ENCODE peak calls at places on chromosomes 2 and 18, in four cellular contexts. W is HepG2, C is GM12878, U is A549. V is an unnamed sample.

GRCh38 chr2:149166958-149167810 is 128.7 kb downstream of the LYPD6B start:
- DNase-seq in W (no peak), C (peak; percentile 67), U (no peak), V (no peak)

GRCh38 chr18:23835076-23835475 is 145.8 kb downstream of the LAMA3 start:
- DNase-seq in W (no peak), C (no peak), U (no peak), V (no peak)

GRCh38 chr18:3603460-3604259 is 153.7 kb downstream of the TGIF1 start:
- DNase-seq in W (peak; percentile 69), C (no peak), U (peak; percentile 94), V (peak; percentile 49)

GRCh38 chr2:181393472-181393871 is 63.7 kb upstream of the ITGA4 start:
- DNase-seq in W (peak; percentile 18), C (no peak), U (peak; percentile 18), V (peak; percentile 6)

GRCh38 chr2:19676770-19677169 is 225.0 kb downstream of the TTC32 start:
- DNase-seq in W (peak; percentile 21), C (no peak), U (peak; percentile 17), V (peak; percentile 26)

GRCh38 chr2:796151-796955 is 119.1 kb upstream of the TMEM18 start:
- DNase-seq in W (no peak), C (no peak), U (no peak), V (no peak)

GRCh38 chr2:181483876-181484275 is 26.7 kb downstream of the ITGA4 start:
- DNase-seq in W (no peak), C (no peak), U (no peak), V (no peak)

GRCh38 chr2:236008006-236008405 is 160.2 kb downstream of the GBX2 start:
- DNase-seq in W (no peak), C (no peak), U (no peak), V (no peak)

GRCh38 chr18:6210349-6211173 is 204.2 kb downstream of the L3MBTL4 start:
- DNase-seq in W (peak; percentile 92), C (no peak), U (no peak), V (no peak)

GRCh38 chr2:145593991-145594702 is 1074.2 kb upstream of the ZEB2 start:
- DNase-seq in W (no peak), C (no peak), U (peak; percentile 73), V (peak; percentile 27)

GRCh38 chr18:7737483-7737882 is 170.4 kb downstream of the PTPRM start:
- DNase-seq in W (no peak), C (no peak), U (no peak), V (no peak)

GRCh38 chr18:30819619-30820018 is 222.9 kb downstream of the DSC3 start:
- DNase-seq in W (no peak), C (no peak), U (no peak), V (no peak)

GRCh38 chr2:48699377-48699951 is 56.1 kb downstream of the LHCGR start:
- DNase-seq in W (no peak), C (no peak), U (no peak), V (no peak)

GRCh38 chr2:67871696-67872320 is 191.0 kb downstream of the C1D start:
- DNase-seq in W (no peak), C (no peak), U (no peak), V (no peak)

GRCh38 chr2:191894681-191895147 is 47.8 kb upstream of the CAVIN2 start:
- DNase-seq in W (no peak), C (no peak), U (peak; percentile 27), V (no peak)

GRCh38 chr2:214450118-214450894 is 39.5 kb downstream of the VWC2L start:
- DNase-seq in W (no peak), C (no peak), U (no peak), V (no peak)

GRCh38 chr2:235066895-235067294 is 115.1 kb downstream of the SH3BP4 start:
- DNase-seq in W (no peak), C (no peak), U (no peak), V (no peak)

GRCh38 chr18:7657937-7658336 is 90.8 kb downstream of the PTPRM start:
- DNase-seq in W (peak; percentile 80), C (no peak), U (no peak), V (no peak)

GRCh38 chr18:56709463-56709862 is 58.3 kb downstream of the WDR7 start:
- DNase-seq in W (peak; percentile 54), C (peak; percentile 46), U (peak; percentile 65), V (peak; percentile 20)

GRCh38 chr2:173657996-173658717 is 303.5 kb downstream of the CDCA7 start:
- DNase-seq in W (peak; percentile 26), C (no peak), U (peak; percentile 80), V (no peak)

GRCh38 chr2:40004336-40004735 is 225.3 kb upstream of the THUMPD2 start:
- DNase-seq in W (no peak), C (no peak), U (no peak), V (no peak)

GRCh38 chr2:36731941-36732700 is 35.6 kb downstream of the VIT start:
- DNase-seq in W (no peak), C (no peak), U (no peak), V (no peak)

GRCh38 chr2:136029149-136029548 is 43.7 kb upstream of the DARS1 start:
- DNase-seq in W (no peak), C (peak; percentile 71), U (no peak), V (no peak)

GRCh38 chr2:174730530-174731018 is 33.7 kb downstream of the CHRNA1 start:
- DNase-seq in W (no peak), C (no peak), U (no peak), V (no peak)

GRCh38 chr2:25215232-25215631 is 46.9 kb upstream of the POMC start:
- DNase-seq in W (no peak), C (no peak), U (no peak), V (no peak)

GRCh38 chr2:36338827-36339145 is 16.8 kb upstream of the CRIM1 start:
- DNase-seq in W (peak; percentile 44), C (no peak), U (peak; percentile 48), V (no peak)

GRCh38 chr2:219744698-219745097 is 117.3 kb downstream of the SLC4A3 start:
- DNase-seq in W (no peak), C (no peak), U (no peak), V (no peak)

GRCh38 chr2:234788841-234789240 is 163.0 kb upstream of the SH3BP4 start:
- DNase-seq in W (no peak), C (no peak), U (no peak), V (no peak)

GRCh38 chr2:45128580-45128997 is 119.3 kb upstream of the SIX2 start:
- DNase-seq in W (no peak), C (no peak), U (peak; percentile 81), V (no peak)

GRCh38 chr2:11899264-11899818 is 152.9 kb downstream of the LPIN1 start:
- DNase-seq in W (no peak), C (no peak), U (no peak), V (no peak)
- TF ChIP-seq POLR2AphosphoS2 in W (no peak), C (no peak), U (no peak), V (no peak)

GRCh38 chr2:56474412-56475158 is 290.8 kb downstream of the CCDC85A start:
- DNase-seq in W (no peak), C (no peak), U (peak; percentile 5), V (no peak)

GRCh38 chr2:56478027-56478426 is 294.2 kb downstream of the CCDC85A start:
- DNase-seq in W (no peak), C (no peak), U (no peak), V (no peak)

GRCh38 chr2:56476509-56477071 is 292.8 kb downstream of the CCDC85A start:
- DNase-seq in W (no peak), C (no peak), U (no peak), V (no peak)

GRCh38 chr2:56473524-56473923 is 289.7 kb downstream of the CCDC85A start:
- DNase-seq in W (no peak), C (no peak), U (no peak), V (no peak)
- TF ChIP-seq POLR2AphosphoS2 in W (no peak), C (no peak), U (no peak), V (no peak)

GRCh38 chr18:54950221-54950620 is 9.0 kb downstream of the CCDC68 start:
- DNase-seq in W (peak; percentile 36), C (no peak), U (no peak), V (no peak)
- TF ChIP-seq POLR2AphosphoS2 in W (no peak), C (no peak), U (no peak), V (no peak)

DNA sequence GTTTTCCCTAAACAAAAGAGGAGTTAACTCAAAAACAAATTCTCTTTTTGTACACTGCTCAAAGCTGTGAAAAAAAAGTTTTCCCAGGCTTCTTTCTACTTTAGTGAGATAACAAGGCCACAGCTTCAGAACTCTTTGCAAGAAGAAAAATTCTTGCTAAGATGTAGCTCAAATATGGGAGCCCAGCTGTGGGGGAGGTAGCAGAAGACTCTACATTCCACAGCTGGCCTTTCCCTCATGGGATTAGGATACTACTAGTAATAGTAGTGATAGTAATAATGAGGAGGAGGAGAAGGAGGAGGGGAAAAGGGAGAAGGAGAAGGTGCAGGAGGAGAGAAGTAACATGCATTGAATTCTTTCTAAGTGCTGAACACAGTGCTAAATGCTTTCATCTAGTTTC is 19.2 kb upstream of the CERS6 start:
- DNase-seq in W (no peak), C (no peak), U (no peak), V (no peak)
- TF ChIP-seq POLR2AphosphoS2 in W (no peak), C (no peak), U (no peak), V (no peak)

GRCh38 chr2:178946494-178946893 is 103.4 kb downstream of the CCDC141 start:
- DNase-seq in W (no peak), C (no peak), U (no peak), V (no peak)
- TF ChIP-seq POLR2AphosphoS2 in W (no peak), C (no peak), U (no peak), V (no peak)

DNA sequence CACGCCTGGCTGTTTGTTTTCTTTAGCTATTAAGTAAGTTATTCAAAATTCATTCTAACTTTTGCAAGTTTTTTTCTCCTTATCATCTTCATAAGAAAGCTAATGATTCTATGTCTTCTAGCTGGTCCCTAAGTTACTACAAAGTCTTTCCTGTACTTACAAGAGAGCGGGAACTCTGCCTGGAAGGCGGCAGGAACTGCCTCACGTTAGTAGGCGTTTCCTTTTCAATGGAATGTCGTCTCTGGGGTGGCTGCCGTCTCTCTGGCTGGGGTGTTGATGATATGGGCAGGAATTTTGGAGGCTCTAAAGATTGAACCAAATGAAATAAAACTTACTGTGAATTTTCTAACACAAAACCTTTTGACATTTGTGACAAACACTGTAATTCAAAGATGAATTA is 55.5 kb downstream of the PRELID3A start:
- DNase-seq in W (no peak), C (no peak), U (no peak), V (no peak)
- TF ChIP-seq POLR2AphosphoS2 in W (no peak), C (no peak), U (no peak), V (no peak)

GRCh38 chr2:109062558-109063325 is 66.3 kb upstream of the SH3RF3 start:
- DNase-seq in W (no peak), C (no peak), U (no peak), V (no peak)
- TF ChIP-seq POLR2AphosphoS2 in W (no peak), C (no peak), U (no peak), V (no peak)

DNA sequence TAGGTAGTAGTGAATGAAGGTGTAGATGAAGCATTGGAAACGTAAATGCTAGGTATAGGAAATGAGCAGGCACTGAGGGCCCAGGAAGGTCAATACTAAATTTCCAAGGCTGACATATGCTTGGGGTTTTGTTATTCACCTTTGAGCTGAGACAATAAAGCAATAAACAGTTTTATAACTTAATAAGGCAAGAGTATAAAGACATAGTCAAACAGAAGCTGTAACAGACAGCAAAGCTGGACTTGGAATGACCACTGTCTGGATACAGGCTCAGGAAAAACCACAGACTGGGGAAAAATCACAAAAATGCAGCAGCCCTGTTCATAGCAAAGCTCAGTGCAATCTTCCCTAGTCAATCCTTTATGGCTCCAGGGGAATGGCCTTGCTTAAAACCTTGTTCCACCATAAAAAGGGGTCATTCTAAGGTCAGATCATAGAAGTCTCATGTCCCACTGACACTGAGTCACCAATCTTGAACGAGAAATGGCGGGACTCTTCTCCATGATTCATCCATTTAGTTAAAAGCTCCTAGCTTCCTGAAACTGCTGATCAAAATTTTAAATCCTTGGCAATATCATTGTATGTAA is 493.3 kb downstream of the CMPK2 start:
- DNase-seq in W (no peak), C (no peak), U (peak; percentile 22), V (no peak)
- TF ChIP-seq POLR2AphosphoS2 in W (no peak), C (no peak), U (no peak), V (no peak)

GRCh38 chr2:121146630-121147029 is 138.4 kb downstream of the TFCP2L1 start:
- DNase-seq in W (no peak), C (no peak), U (no peak), V (no peak)
- TF ChIP-seq POLR2AphosphoS2 in W (no peak), C (no peak), U (no peak), V (no peak)

V was measured in K562.